ENCODE peak calls at places on chromosomes 12 and 14, in six cellular contexts. One of them, this sample, is unnamed.

GRCh38 chr14:72521968-72522741 is 371.7 kb downstream of the DPF3 start:
- DNase-seq in stimulated activated CD8-positive, alpha-beta memory T cell treated with anti-CD3 and anti-CD28 coated beads, Interleukin-15, amount 100 ng/mL, for 24 hours: no peak
- DNase-seq in B cell: no peak
- DNase-seq in activated B cell treated with CpG ODN at 0.5 μM for 24 hours: no peak
- DNase-seq in AG08395: no peak
- DNase-seq in KG1: no peak
- DNase-seq in this sample: no peak

GRCh38 chr12:52186135-52186840 is 5.5 kb downstream of the KRT80 start:
- DNase-seq in stimulated activated CD8-positive, alpha-beta memory T cell treated with anti-CD3 and anti-CD28 coated beads, Interleukin-15, amount 100 ng/mL, for 24 hours: no peak
- DNase-seq in B cell: no peak
- DNase-seq in activated B cell treated with CpG ODN at 0.5 μM for 24 hours: no peak
- DNase-seq in AG08395: peak; percentile 78
- DNase-seq in KG1: no peak
- DNase-seq in this sample: peak; percentile 70

GRCh38 chr12:62983594-62983993 is 48.6 kb upstream of the PPM1H start:
- DNase-seq in stimulated activated CD8-positive, alpha-beta memory T cell treated with anti-CD3 and anti-CD28 coated beads, Interleukin-15, amount 100 ng/mL, for 24 hours: no peak
- DNase-seq in B cell: no peak
- DNase-seq in activated B cell treated with CpG ODN at 0.5 μM for 24 hours: no peak
- DNase-seq in AG08395: no peak
- DNase-seq in KG1: no peak
- DNase-seq in this sample: no peak

GRCh38 chr12:110266980-110267620 is 13.9 kb upstream of the ATP2A2 start:
- DNase-seq in stimulated activated CD8-positive, alpha-beta memory T cell treated with anti-CD3 and anti-CD28 coated beads, Interleukin-15, amount 100 ng/mL, for 24 hours: no peak
- DNase-seq in B cell: no peak
- DNase-seq in activated B cell treated with CpG ODN at 0.5 μM for 24 hours: no peak
- DNase-seq in AG08395: peak; percentile 74
- DNase-seq in KG1: no peak
- DNase-seq in this sample: no peak

GRCh38 chr12:12715459-12716150 is 1.6 kb upstream of the CDKN1B start:
- DNase-seq in stimulated activated CD8-positive, alpha-beta memory T cell treated with anti-CD3 and anti-CD28 coated beads, Interleukin-15, amount 100 ng/mL, for 24 hours: no peak
- DNase-seq in B cell: no peak
- DNase-seq in activated B cell treated with CpG ODN at 0.5 μM for 24 hours: peak; percentile 23
- DNase-seq in AG08395: no peak
- DNase-seq in KG1: no peak
- DNase-seq in this sample: no peak

GRCh38 chr12:47218191-47218654 is 138.5 kb upstream of the AMIGO2 start:
- DNase-seq in stimulated activated CD8-positive, alpha-beta memory T cell treated with anti-CD3 and anti-CD28 coated beads, Interleukin-15, amount 100 ng/mL, for 24 hours: no peak
- DNase-seq in B cell: no peak
- DNase-seq in activated B cell treated with CpG ODN at 0.5 μM for 24 hours: no peak
- DNase-seq in AG08395: no peak
- DNase-seq in KG1: no peak
- DNase-seq in this sample: no peak

GRCh38 chr12:51953011-51953568 is 1.6 kb downstream of the ACVR1B start:
- DNase-seq in stimulated activated CD8-positive, alpha-beta memory T cell treated with anti-CD3 and anti-CD28 coated beads, Interleukin-15, amount 100 ng/mL, for 24 hours: no peak
- DNase-seq in B cell: no peak
- DNase-seq in activated B cell treated with CpG ODN at 0.5 μM for 24 hours: no peak
- DNase-seq in AG08395: no peak
- DNase-seq in KG1: no peak
- DNase-seq in this sample: no peak

GRCh38 chr12:112218150-112218549 is 92.8 kb downstream of the TRAFD1 start:
- DNase-seq in stimulated activated CD8-positive, alpha-beta memory T cell treated with anti-CD3 and anti-CD28 coated beads, Interleukin-15, amount 100 ng/mL, for 24 hours: no peak
- DNase-seq in B cell: no peak
- DNase-seq in activated B cell treated with CpG ODN at 0.5 μM for 24 hours: no peak
- DNase-seq in AG08395: no peak
- DNase-seq in KG1: no peak
- DNase-seq in this sample: peak; percentile 5

GRCh38 chr12:14886271-14886670 is 617 bp upstream of the MGP start:
- DNase-seq in stimulated activated CD8-positive, alpha-beta memory T cell treated with anti-CD3 and anti-CD28 coated beads, Interleukin-15, amount 100 ng/mL, for 24 hours: no peak
- DNase-seq in B cell: no peak
- DNase-seq in activated B cell treated with CpG ODN at 0.5 μM for 24 hours: no peak
- DNase-seq in AG08395: no peak
- DNase-seq in KG1: no peak
- DNase-seq in this sample: no peak

GRCh38 chr14:23664207-23664885 is 28.2 kb downstream of the DHRS2 start:
- DNase-seq in stimulated activated CD8-positive, alpha-beta memory T cell treated with anti-CD3 and anti-CD28 coated beads, Interleukin-15, amount 100 ng/mL, for 24 hours: no peak
- DNase-seq in B cell: no peak
- DNase-seq in activated B cell treated with CpG ODN at 0.5 μM for 24 hours: no peak
- DNase-seq in AG08395: no peak
- DNase-seq in KG1: no peak
- DNase-seq in this sample: no peak

GRCh38 chr12:53343978-53344377 is 7.8 kb upstream of the SP7 start:
- DNase-seq in stimulated activated CD8-positive, alpha-beta memory T cell treated with anti-CD3 and anti-CD28 coated beads, Interleukin-15, amount 100 ng/mL, for 24 hours: no peak
- DNase-seq in B cell: peak; percentile 7
- DNase-seq in activated B cell treated with CpG ODN at 0.5 μM for 24 hours: no peak
- DNase-seq in AG08395: no peak
- DNase-seq in KG1: no peak
- DNase-seq in this sample: no peak

GRCh38 chr14:35400707-35401421 is 3.7 kb downstream of the NFKBIA start:
- DNase-seq in stimulated activated CD8-positive, alpha-beta memory T cell treated with anti-CD3 and anti-CD28 coated beads, Interleukin-15, amount 100 ng/mL, for 24 hours: no peak
- DNase-seq in B cell: no peak
- DNase-seq in activated B cell treated with CpG ODN at 0.5 μM for 24 hours: no peak
- DNase-seq in AG08395: no peak
- DNase-seq in KG1: no peak
- DNase-seq in this sample: no peak

GRCh38 chr14:104656014-104656714 is 33.3 kb upstream of the INF2 start:
- DNase-seq in stimulated activated CD8-positive, alpha-beta memory T cell treated with anti-CD3 and anti-CD28 coated beads, Interleukin-15, amount 100 ng/mL, for 24 hours: no peak
- DNase-seq in B cell: peak; percentile 70
- DNase-seq in activated B cell treated with CpG ODN at 0.5 μM for 24 hours: peak; percentile 56
- DNase-seq in AG08395: no peak
- DNase-seq in KG1: no peak
- DNase-seq in this sample: no peak

GRCh38 chr14:20559461-20559904 is 1.4 kb downstream of the RNASE9 start:
- DNase-seq in stimulated activated CD8-positive, alpha-beta memory T cell treated with anti-CD3 and anti-CD28 coated beads, Interleukin-15, amount 100 ng/mL, for 24 hours: no peak
- DNase-seq in B cell: no peak
- DNase-seq in activated B cell treated with CpG ODN at 0.5 μM for 24 hours: no peak
- DNase-seq in AG08395: no peak
- DNase-seq in KG1: no peak
- DNase-seq in this sample: no peak

GRCh38 chr12:70040141-70040540 is 203.1 kb upstream of the CNOT2 start:
- DNase-seq in stimulated activated CD8-positive, alpha-beta memory T cell treated with anti-CD3 and anti-CD28 coated beads, Interleukin-15, amount 100 ng/mL, for 24 hours: no peak
- DNase-seq in B cell: no peak
- DNase-seq in activated B cell treated with CpG ODN at 0.5 μM for 24 hours: no peak
- DNase-seq in AG08395: no peak
- DNase-seq in KG1: no peak
- DNase-seq in this sample: no peak

GRCh38 chr12:122873540-122873939 is 22.4 kb downstream of the VPS37B start:
- DNase-seq in stimulated activated CD8-positive, alpha-beta memory T cell treated with anti-CD3 and anti-CD28 coated beads, Interleukin-15, amount 100 ng/mL, for 24 hours: no peak
- DNase-seq in B cell: no peak
- DNase-seq in activated B cell treated with CpG ODN at 0.5 μM for 24 hours: peak; percentile 11
- DNase-seq in AG08395: no peak
- DNase-seq in KG1: no peak
- DNase-seq in this sample: no peak

GRCh38 chr14:69153848-69154208 is 909 bp upstream of the DCAF5 start:
- DNase-seq in stimulated activated CD8-positive, alpha-beta memory T cell treated with anti-CD3 and anti-CD28 coated beads, Interleukin-15, amount 100 ng/mL, for 24 hours: no peak
- DNase-seq in B cell: no peak
- DNase-seq in activated B cell treated with CpG ODN at 0.5 μM for 24 hours: no peak
- DNase-seq in AG08395: peak; percentile 26
- DNase-seq in KG1: no peak
- DNase-seq in this sample: no peak

GRCh38 chr14:88562831-88563686 is at the start of gene ZC3H14:
- DNase-seq in stimulated activated CD8-positive, alpha-beta memory T cell treated with anti-CD3 and anti-CD28 coated beads, Interleukin-15, amount 100 ng/mL, for 24 hours: peak; percentile 80
- DNase-seq in B cell: peak; percentile 97
- DNase-seq in activated B cell treated with CpG ODN at 0.5 μM for 24 hours: peak; percentile 87
- DNase-seq in AG08395: peak; percentile 96
- DNase-seq in KG1: peak; percentile 84
- DNase-seq in this sample: no peak

GRCh38 chr14:70011098-70011497 is 131.9 kb downstream of the SMOC1 start:
- DNase-seq in stimulated activated CD8-positive, alpha-beta memory T cell treated with anti-CD3 and anti-CD28 coated beads, Interleukin-15, amount 100 ng/mL, for 24 hours: no peak
- DNase-seq in B cell: no peak
- DNase-seq in activated B cell treated with CpG ODN at 0.5 μM for 24 hours: no peak
- DNase-seq in AG08395: no peak
- DNase-seq in KG1: no peak
- DNase-seq in this sample: no peak

GRCh38 chr14:98928418-98928817 is 343.6 kb downstream of the BCL11B start:
- DNase-seq in stimulated activated CD8-positive, alpha-beta memory T cell treated with anti-CD3 and anti-CD28 coated beads, Interleukin-15, amount 100 ng/mL, for 24 hours: no peak
- DNase-seq in B cell: no peak
- DNase-seq in activated B cell treated with CpG ODN at 0.5 μM for 24 hours: no peak
- DNase-seq in AG08395: no peak
- DNase-seq in KG1: no peak
- DNase-seq in this sample: no peak

GRCh38 chr12:93978553-93978952 is 169.8 kb upstream of the PLXNC1 start:
- DNase-seq in stimulated activated CD8-positive, alpha-beta memory T cell treated with anti-CD3 and anti-CD28 coated beads, Interleukin-15, amount 100 ng/mL, for 24 hours: no peak
- DNase-seq in B cell: no peak
- DNase-seq in activated B cell treated with CpG ODN at 0.5 μM for 24 hours: no peak
- DNase-seq in AG08395: peak; percentile 76
- DNase-seq in KG1: no peak
- DNase-seq in this sample: peak; percentile 53

GRCh38 chr12:15474766-15475165 is 152.5 kb downstream of the PTPRO start:
- DNase-seq in stimulated activated CD8-positive, alpha-beta memory T cell treated with anti-CD3 and anti-CD28 coated beads, Interleukin-15, amount 100 ng/mL, for 24 hours: no peak
- DNase-seq in B cell: no peak
- DNase-seq in activated B cell treated with CpG ODN at 0.5 μM for 24 hours: no peak
- DNase-seq in AG08395: no peak
- DNase-seq in KG1: no peak
- DNase-seq in this sample: no peak

GRCh38 chr12:127230843-127231260 is 1036.1 kb upstream of the TMEM132C start:
- DNase-seq in stimulated activated CD8-positive, alpha-beta memory T cell treated with anti-CD3 and anti-CD28 coated beads, Interleukin-15, amount 100 ng/mL, for 24 hours: no peak
- DNase-seq in B cell: no peak
- DNase-seq in activated B cell treated with CpG ODN at 0.5 μM for 24 hours: no peak
- DNase-seq in AG08395: peak; percentile 55
- DNase-seq in KG1: no peak
- DNase-seq in this sample: peak; percentile 98

GRCh38 chr12:67669217-67669924 is 20.8 kb downstream of the DYRK2 start:
- DNase-seq in stimulated activated CD8-positive, alpha-beta memory T cell treated with anti-CD3 and anti-CD28 coated beads, Interleukin-15, amount 100 ng/mL, for 24 hours: no peak
- DNase-seq in B cell: no peak
- DNase-seq in activated B cell treated with CpG ODN at 0.5 μM for 24 hours: no peak
- DNase-seq in AG08395: no peak
- DNase-seq in KG1: no peak
- DNase-seq in this sample: no peak

GRCh38 chr14:54048311-54048710 is 91.7 kb upstream of the BMP4 start:
- DNase-seq in stimulated activated CD8-positive, alpha-beta memory T cell treated with anti-CD3 and anti-CD28 coated beads, Interleukin-15, amount 100 ng/mL, for 24 hours: no peak
- DNase-seq in B cell: no peak
- DNase-seq in activated B cell treated with CpG ODN at 0.5 μM for 24 hours: no peak
- DNase-seq in AG08395: no peak
- DNase-seq in KG1: no peak
- DNase-seq in this sample: no peak

GRCh38 chr12:26153421-26154154 is 28.8 kb upstream of the BHLHE41 start:
- DNase-seq in stimulated activated CD8-positive, alpha-beta memory T cell treated with anti-CD3 and anti-CD28 coated beads, Interleukin-15, amount 100 ng/mL, for 24 hours: no peak
- DNase-seq in B cell: no peak
- DNase-seq in activated B cell treated with CpG ODN at 0.5 μM for 24 hours: no peak
- DNase-seq in AG08395: peak; percentile 86
- DNase-seq in KG1: no peak
- DNase-seq in this sample: peak; percentile 96

GRCh38 chr12:122827258-122827657 is 8.0 kb upstream of the HIP1R start:
- DNase-seq in stimulated activated CD8-positive, alpha-beta memory T cell treated with anti-CD3 and anti-CD28 coated beads, Interleukin-15, amount 100 ng/mL, for 24 hours: no peak
- DNase-seq in B cell: no peak
- DNase-seq in activated B cell treated with CpG ODN at 0.5 μM for 24 hours: no peak
- DNase-seq in AG08395: no peak
- DNase-seq in KG1: no peak
- DNase-seq in this sample: no peak

GRCh38 chr14:36604757-36605505 is 22.5 kb upstream of the NKX2-8 start:
- DNase-seq in stimulated activated CD8-positive, alpha-beta memory T cell treated with anti-CD3 and anti-CD28 coated beads, Interleukin-15, amount 100 ng/mL, for 24 hours: no peak
- DNase-seq in B cell: peak; percentile 15
- DNase-seq in activated B cell treated with CpG ODN at 0.5 μM for 24 hours: no peak
- DNase-seq in AG08395: peak; percentile 84
- DNase-seq in KG1: peak; percentile 12
- DNase-seq in this sample: peak; percentile 38

GRCh38 chr14:54722791-54723432 is 156.0 kb downstream of the SAMD4A start:
- DNase-seq in stimulated activated CD8-positive, alpha-beta memory T cell treated with anti-CD3 and anti-CD28 coated beads, Interleukin-15, amount 100 ng/mL, for 24 hours: no peak
- DNase-seq in B cell: no peak
- DNase-seq in activated B cell treated with CpG ODN at 0.5 μM for 24 hours: no peak
- DNase-seq in AG08395: no peak
- DNase-seq in KG1: no peak
- DNase-seq in this sample: no peak

GRCh38 chr14:94361682-94362081 is 26.7 kb downstream of the SERPINA1 start:
- DNase-seq in stimulated activated CD8-positive, alpha-beta memory T cell treated with anti-CD3 and anti-CD28 coated beads, Interleukin-15, amount 100 ng/mL, for 24 hours: no peak
- DNase-seq in B cell: no peak
- DNase-seq in activated B cell treated with CpG ODN at 0.5 μM for 24 hours: no peak
- DNase-seq in AG08395: no peak
- DNase-seq in KG1: no peak
- DNase-seq in this sample: no peak

GRCh38 chr12:131832393-131833231 is 4.4 kb downstream of the MMP17 start:
- DNase-seq in stimulated activated CD8-positive, alpha-beta memory T cell treated with anti-CD3 and anti-CD28 coated beads, Interleukin-15, amount 100 ng/mL, for 24 hours: no peak
- DNase-seq in B cell: no peak
- DNase-seq in activated B cell treated with CpG ODN at 0.5 μM for 24 hours: no peak
- DNase-seq in AG08395: peak; percentile 93
- DNase-seq in KG1: no peak
- DNase-seq in this sample: no peak

GRCh38 chr12:69068431-69068830 is 135.5 kb upstream of the CPM start:
- DNase-seq in stimulated activated CD8-positive, alpha-beta memory T cell treated with anti-CD3 and anti-CD28 coated beads, Interleukin-15, amount 100 ng/mL, for 24 hours: no peak
- DNase-seq in B cell: no peak
- DNase-seq in activated B cell treated with CpG ODN at 0.5 μM for 24 hours: no peak
- DNase-seq in AG08395: peak; percentile 17
- DNase-seq in KG1: no peak
- DNase-seq in this sample: no peak

This sample was measured in non-pigmented ciliary epithelial cell.